ENCODE peak calls at places on chromosome 15, in five cellular contexts. R, Q, O, V and H are unnamed samples.
A peak's percentile ranks its signal among the peaks of the same experiment; 100 is the strongest.

GRCh38 chr15:59306520-59307163 is 66.0 kb downstream of the MYO1E start:
- DNase-seq in R (no peak), Q (peak; percentile 72), O (no peak), V (peak; percentile 54), H (no peak)

GRCh38 chr15:32735948-32736347 is 18.1 kb downstream of the GREM1 start:
- DNase-seq in R (no peak), Q (no peak), O (no peak), V (no peak), H (no peak)

GRCh38 chr15:67512140-67512539 is 8.8 kb upstream of the C15orf61 start:
- DNase-seq in R (no peak), Q (no peak), O (no peak), V (no peak), H (no peak)

GRCh38 chr15:59689626-59690236 is 611 bp upstream of the BNIP2 start:
- DNase-seq in R (peak; percentile 60), Q (peak; percentile 26), O (peak; percentile 92), V (peak; percentile 74), H (peak; percentile 58)

GRCh38 chr15:41283653-41284424 is 48.6 kb downstream of the OIP5 start:
- DNase-seq in R (peak; percentile 98), Q (peak; percentile 99), O (peak; percentile 98), V (peak; percentile 99), H (peak; percentile 99)

GRCh38 chr15:29034151-29034550 is 148.4 kb downstream of the APBA2 start:
- DNase-seq in R (no peak), Q (peak; percentile 44), O (no peak), V (no peak), H (no peak)

GRCh38 chr15:33292718-33293307 is 18.0 kb upstream of the RYR3 start:
- DNase-seq in R (peak; percentile 72), Q (peak; percentile 22), O (no peak), V (peak; percentile 46), H (peak; percentile 75)

GRCh38 chr15:101267320-101268104 is 9.8 kb downstream of the SELENOS start:
- DNase-seq in R (no peak), Q (peak; percentile 92), O (peak; percentile 74), V (peak; percentile 87), H (no peak)

GRCh38 chr15:56242576-56243116 is 1.0 kb downstream of the RFX7 start:
- DNase-seq in R (no peak), Q (no peak), O (no peak), V (no peak), H (peak; percentile 72)

GRCh38 chr15:86139828-86140227 is 60.2 kb downstream of the AGBL1 start:
- DNase-seq in R (no peak), Q (no peak), O (no peak), V (no peak), H (peak; percentile 26)

DNA sequence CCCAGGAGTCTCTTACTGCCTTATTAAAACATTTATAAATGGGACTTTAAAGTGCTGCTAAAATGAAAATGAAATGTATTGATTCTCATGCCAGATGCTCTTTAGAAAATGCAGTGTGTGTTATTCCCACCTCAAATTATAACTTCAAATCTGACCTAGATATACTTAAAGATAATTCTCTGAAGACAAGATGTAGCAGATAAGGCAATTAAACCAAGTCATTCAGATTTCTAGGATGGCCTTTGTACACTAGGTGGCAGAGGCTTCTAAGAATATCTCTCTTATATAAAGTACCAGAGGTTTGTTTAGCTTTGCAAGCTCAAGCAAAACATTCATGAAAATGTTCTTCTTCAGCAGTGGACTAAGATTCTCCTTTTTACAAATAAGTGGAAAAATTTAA is 26.9 kb upstream of the GOLGA8B start:
- DNase-seq in R (no peak), Q (no peak), O (no peak), V (peak; percentile 9), H (no peak)
- TF ChIP-seq CTCF in R (peak; percentile 18), Q (peak; percentile 24), O (no peak), V (peak; percentile 65), H (peak; percentile 16)

GRCh38 chr15:73688455-73688854 is 4.3 kb downstream of the CD276 start:
- DNase-seq in R (no peak), Q (peak; percentile 35), O (peak; percentile 15), V (no peak), H (no peak)

GRCh38 chr15:73683624-73684536 is at the start of gene CD276:
- DNase-seq in R (peak; percentile 77), Q (peak; percentile 64), O (peak; percentile 90), V (peak; percentile 67), H (peak; percentile 85)

GRCh38 chr15:73685561-73685960 is 1.4 kb downstream of the CD276 start:
- DNase-seq in R (no peak), Q (no peak), O (no peak), V (no peak), H (no peak)

GRCh38 chr15:73685981-73686380 is 1.8 kb downstream of the CD276 start:
- DNase-seq in R (no peak), Q (no peak), O (no peak), V (no peak), H (no peak)

GRCh38 chr15:73686781-73687256 is 2.6 kb downstream of the CD276 start:
- DNase-seq in R (no peak), Q (peak; percentile 95), O (no peak), V (peak; percentile 84), H (no peak)
- TF ChIP-seq CTCF in R (no peak), Q (peak; percentile 13), O (no peak), V (peak; percentile 42), H (no peak)

GRCh38 chr15:87672309-87672897 is 584.1 kb downstream of the NTRK3 start:
- DNase-seq in R (peak; percentile 66), Q (peak; percentile 22), O (no peak), V (peak; percentile 27), H (peak; percentile 69)
- TF ChIP-seq CTCF in R (peak; percentile 77), Q (peak; percentile 75), O (peak; percentile 47), V (peak; percentile 85), H (peak; percentile 79)

DNA sequence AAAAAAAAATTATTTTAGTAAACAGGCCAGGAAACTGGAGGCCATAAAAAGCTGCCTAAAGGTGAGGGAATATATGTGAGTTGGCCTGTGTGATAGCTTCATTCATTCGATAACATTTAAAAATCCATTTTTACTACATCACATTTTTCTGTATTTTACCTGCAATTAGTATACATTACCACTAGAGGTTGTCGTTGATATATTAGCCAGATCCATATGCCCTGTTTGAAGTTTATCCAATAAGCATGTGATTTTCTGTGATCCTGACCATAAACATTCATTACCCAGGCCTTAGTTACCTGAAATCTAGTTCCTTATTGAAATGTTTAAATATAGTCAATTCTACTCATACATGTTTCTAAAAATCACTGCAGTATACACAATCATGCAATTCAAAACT is 71.4 kb downstream of the ARNT2 start:
- DNase-seq in R (no peak), Q (no peak), O (no peak), V (no peak), H (no peak)
- TF ChIP-seq CTCF in R (peak; percentile 46), Q (no peak), O (peak; percentile 25), V (peak; percentile 68), H (peak; percentile 34)